ENCODE peak calls at places on chromosomes 11 and 22, in seven cellular contexts. H, C, V, K, U, O and N are unnamed samples. For H3K4me1, the result is how much of the 10 kb centered on the place peaks cover.

GRCh38 chr11:132901638-132902610 is 630.4 kb downstream of the OPCML start:
- DNase-seq in H (no peak), C (no peak), V (no peak), K (no peak), U (no peak), O (no peak), N (no peak)

GRCh38 chr11:61814958-61815789 is 1.6 kb downstream of the FADS1 start:
- DNase-seq in H (peak), C (peak), V (peak), K (peak), U (peak), O (peak), N (peak)

GRCh38 chr11:111982019-111982464 is 43.2 kb upstream of the DLAT start:
- DNase-seq in H (peak), C (peak), V (peak), K (peak), U (peak), O (peak), N (no peak)

GRCh38 chr22:23061471-23062280 is 8.6 kb upstream of the GNAZ start:
- DNase-seq in H (no peak), C (no peak), V (no peak), K (no peak), U (peak), O (no peak), N (no peak)

GRCh38 chr11:61477734-61478148 is 30.8 kb upstream of the LRRC10B start:
- DNase-seq in H (no peak), C (no peak), V (peak), K (peak), U (peak), O (no peak), N (no peak)

GRCh38 chr11:73239571-73240189 is 21.6 kb downstream of the P2RY2 start:
- DNase-seq in H (no peak), C (no peak), V (no peak), K (no peak), U (no peak), O (no peak), N (no peak)

GRCh38 chr11:74671520-74672196 is 59.6 kb downstream of the CHRDL2 start:
- DNase-seq in H (no peak), C (no peak), V (no peak), K (no peak), U (no peak), O (no peak), N (no peak)

GRCh38 chr11:99343117-99343516 is 322.4 kb downstream of the CNTN5 start:
- DNase-seq in H (no peak), C (no peak), V (no peak), K (no peak), U (no peak), O (no peak), N (no peak)

GRCh38 chr22:19766235-19766505 is 5.6 kb downstream of the TBX1 start:
- DNase-seq in H (no peak), C (no peak), V (no peak), K (no peak), U (peak), O (no peak), N (no peak)

GRCh38 chr22:17705565-17706450 is 67.3 kb downstream of the BCL2L13 start:
- DNase-seq in H (no peak), C (no peak), V (no peak), K (no peak), U (no peak), O (no peak), N (no peak)

GRCh38 chr11:57885298-57886035 is 123.9 kb downstream of the CTNND1 start:
- DNase-seq in H (no peak), C (peak), V (no peak), K (peak), U (no peak), O (no peak), N (no peak)

GRCh38 chr11:15651782-15652181 is 537.1 kb downstream of the INSC start:
- DNase-seq in H (no peak), C (no peak), V (no peak), K (no peak), U (no peak), O (no peak), N (no peak)

GRCh38 chr11:12502041-12502440 is 124.7 kb downstream of the PARVA start:
- DNase-seq in H (no peak), C (no peak), V (no peak), K (no peak), U (no peak), O (no peak), N (no peak)

GRCh38 chr11:110095554-110095953 is 2.4 kb downstream of the ZC3H12C start:
- DNase-seq in H (peak), C (no peak), V (no peak), K (no peak), U (no peak), O (no peak), N (no peak)

GRCh38 chr11:110172666-110173065 is 79.5 kb downstream of the ZC3H12C start:
- DNase-seq in H (no peak), C (no peak), V (no peak), K (peak), U (no peak), O (no peak), N (no peak)

GRCh38 chr11:115706735-115707134 is 202.5 kb upstream of the CADM1 start:
- DNase-seq in H (no peak), C (no peak), V (no peak), K (no peak), U (no peak), O (no peak), N (no peak)

GRCh38 chr11:128687321-128687720 is 6.6 kb upstream of the FLI1 start:
- DNase-seq in H (no peak), C (no peak), V (no peak), K (peak), U (peak), O (no peak), N (no peak)

GRCh38 chr11:26623076-26623666 is 51.1 kb upstream of the MUC15 start:
- DNase-seq in H (no peak), C (no peak), V (no peak), K (no peak), U (no peak), O (no peak), N (no peak)

GRCh38 chr11:110199184-110199981 is 97.0 kb downstream of the RDX start:
- DNase-seq in H (no peak), C (peak), V (no peak), K (no peak), U (no peak), O (no peak), N (no peak)

GRCh38 chr11:35553831-35554230 is 28.4 kb upstream of the PAMR1 start:
- DNase-seq in H (no peak), C (no peak), V (no peak), K (no peak), U (no peak), O (no peak), N (no peak)

GRCh38 chr22:24305260-24305692 is 34.6 kb downstream of the SPECC1L start:
- DNase-seq in H (no peak), C (no peak), V (no peak), K (no peak), U (no peak), O (no peak), N (no peak)

GRCh38 chr11:34201130-34201529 is 95.7 kb downstream of the NAT10 start:
- DNase-seq in H (no peak), C (no peak), V (no peak), K (no peak), U (no peak), O (no peak), N (no peak)

GRCh38 chr22:23072911-23073491 is 2.7 kb downstream of the GNAZ start:
- DNase-seq in H (no peak), C (no peak), V (no peak), K (no peak), U (no peak), O (no peak), N (no peak)

GRCh38 chr11:107924306-107924705 is 3.9 kb upstream of the RAB39A start:
- DNase-seq in H (no peak), C (no peak), V (no peak), K (no peak), U (no peak), O (no peak), N (no peak)

GRCh38 chr11:19982761-19983495 is 177.3 kb downstream of the DBX1 start:
- DNase-seq in H (no peak), C (no peak), V (no peak), K (no peak), U (no peak), O (no peak), N (no peak)

GRCh38 chr22:35467788-35468187 is 67.8 kb downstream of the MCM5 start:
- DNase-seq in H (no peak), C (no peak), V (no peak), K (no peak), U (peak), O (no peak), N (no peak)

GRCh38 chr11:5698281-5698680 is 8.7 kb downstream of the TRIM22 start:
- DNase-seq in H (no peak), C (no peak), V (no peak), K (no peak), U (no peak), O (no peak), N (no peak)

GRCh38 chr11:83583953-83584352 is 297.8 kb upstream of the CCDC90B start:
- DNase-seq in H (no peak), C (no peak), V (no peak), K (no peak), U (no peak), O (peak), N (no peak)

GRCh38 chr11:58685973-58686720 is 45.6 kb downstream of the GLYAT start:
- DNase-seq in H (no peak), C (no peak), V (no peak), K (no peak), U (no peak), O (no peak), N (no peak)

GRCh38 chr11:64339754-64340408 is at the start of gene CCDC88B:
- DNase-seq in H (no peak), C (no peak), V (no peak), K (no peak), U (no peak), O (no peak), N (no peak)

GRCh38 chr11:64341429-64341828 is 1.4 kb downstream of the CCDC88B start:
- DNase-seq in H (no peak), C (no peak), V (no peak), K (no peak), U (no peak), O (no peak), N (no peak)

GRCh38 chr11:64340671-64341335 is 799 bp downstream of the CCDC88B start:
- DNase-seq in H (no peak), C (no peak), V (no peak), K (peak), U (peak), O (no peak), N (no peak)

GRCh38 chr11:64337538-64338249 is 2.3 kb upstream of the CCDC88B start:
- DNase-seq in H (no peak), C (no peak), V (no peak), K (no peak), U (no peak), O (no peak), N (no peak)

DNA sequence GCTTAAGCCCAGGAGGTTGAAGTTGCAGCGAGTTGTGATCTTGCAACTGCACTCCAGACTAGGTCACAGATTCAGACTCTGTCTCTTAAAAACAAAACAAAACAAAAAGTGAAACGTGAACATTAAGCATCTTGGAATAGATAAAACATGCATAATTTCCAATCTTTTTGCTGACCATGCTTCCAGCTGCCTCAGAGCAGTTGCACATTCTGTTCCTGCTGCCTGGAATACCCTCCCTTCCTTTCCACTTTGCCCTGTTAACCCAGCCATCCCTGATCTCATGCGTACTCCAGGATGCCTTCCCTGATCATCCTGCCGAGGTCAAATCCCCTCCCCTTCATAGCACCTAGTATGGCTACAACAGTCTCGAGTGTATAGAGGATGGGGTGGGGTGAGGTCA is 685 bp upstream of the CCDC88B start:
- DNase-seq in H (no peak), C (no peak), V (no peak), K (no peak), U (no peak), O (no peak), N (no peak)
- H3K4me1 ChIP-seq in H (half or more), C (under half), V (under half), K (under half), U (under half), O (under half), N (under half)

GRCh38 chr11:122100222-122101080 is 15.6 kb downstream of the BLID start:
- DNase-seq in H (no peak), C (no peak), V (no peak), K (no peak), U (peak), O (no peak), N (no peak)

GRCh38 chr11:122103366-122103765 is 12.6 kb downstream of the BLID start:
- DNase-seq in H (no peak), C (no peak), V (no peak), K (no peak), U (no peak), O (no peak), N (no peak)

GRCh38 chr11:122102426-122102825 is 13.6 kb downstream of the BLID start:
- DNase-seq in H (no peak), C (no peak), V (no peak), K (no peak), U (no peak), O (no peak), N (no peak)

GRCh38 chr11:122099345-122100045 is 16.5 kb downstream of the BLID start:
- DNase-seq in H (no peak), C (no peak), V (no peak), K (no peak), U (no peak), O (no peak), N (no peak)

GRCh38 chr11:122101625-122102291 is 14.3 kb downstream of the BLID start:
- DNase-seq in H (no peak), C (peak), V (peak), K (no peak), U (peak), O (no peak), N (no peak)
- TF ChIP-seq POLR2AphosphoS5 in H (no peak), C (no peak), V (no peak), K (no peak), U (peak), O (no peak), N (no peak)

GRCh38 chr11:134125507-134125906 is 56.6 kb downstream of the JAM3 start:
- DNase-seq in H (no peak), C (no peak), V (no peak), K (no peak), U (no peak), O (no peak), N (no peak)

GRCh38 chr11:134120921-134121526 is 52.2 kb downstream of the JAM3 start:
- DNase-seq in H (no peak), C (no peak), V (no peak), K (no peak), U (peak), O (no peak), N (no peak)

GRCh38 chr11:134124660-134125451 is 56.0 kb downstream of the JAM3 start:
- DNase-seq in H (no peak), C (no peak), V (no peak), K (peak), U (peak), O (no peak), N (no peak)

GRCh38 chr11:134131628-134132244 is 62.9 kb downstream of the JAM3 start:
- DNase-seq in H (no peak), C (no peak), V (no peak), K (no peak), U (no peak), O (no peak), N (no peak)

GRCh38 chr11:134126197-134126822 is 57.4 kb downstream of the JAM3 start:
- DNase-seq in H (no peak), C (no peak), V (peak), K (no peak), U (peak), O (no peak), N (no peak)
- TF ChIP-seq SIN3A in H (no peak), C (no peak), V (no peak), K (no peak), U (peak), O (no peak), N (no peak)

DNA sequence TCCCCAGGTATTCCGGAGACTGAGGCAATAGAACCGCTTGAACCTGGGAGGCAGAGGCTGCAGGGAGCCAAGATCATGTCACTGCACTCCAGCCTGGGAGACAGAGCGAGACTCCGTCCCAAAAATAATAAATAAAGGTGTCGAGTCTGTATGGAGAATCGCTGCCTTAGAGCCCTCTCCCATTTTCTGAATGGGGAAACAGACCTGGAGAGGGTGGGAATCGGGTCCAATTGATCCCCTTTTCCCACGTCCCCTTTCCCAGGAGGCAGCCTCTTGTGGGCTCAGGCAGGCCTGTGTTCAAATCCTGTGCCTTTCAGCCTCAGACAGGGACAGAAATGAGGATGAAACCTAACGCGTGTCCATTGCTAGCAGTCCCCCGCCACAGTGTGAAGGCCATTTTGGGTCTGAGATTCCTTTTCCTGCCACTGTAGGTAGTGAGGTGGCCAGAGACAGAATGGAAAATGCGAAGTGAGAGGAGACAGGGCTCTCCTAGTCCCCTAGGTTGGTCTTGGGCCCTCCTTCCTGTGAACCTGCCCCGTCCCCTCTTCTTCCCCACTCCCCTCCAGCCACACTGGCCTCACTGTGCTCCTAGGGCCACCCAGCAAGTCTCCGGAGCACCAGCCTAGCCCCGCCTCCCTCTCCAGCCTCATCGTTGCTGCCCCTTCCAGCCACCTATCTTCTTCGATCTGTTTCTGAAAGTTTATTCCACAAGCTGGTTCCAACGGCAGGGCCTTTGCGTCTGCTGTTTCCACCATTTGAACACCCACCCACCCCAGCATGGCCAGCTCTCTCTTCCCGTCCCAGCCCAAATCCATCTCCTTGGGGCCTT is 2.7 kb upstream of the POLDIP3 start:
- DNase-seq in H (no peak), C (no peak), V (no peak), K (no peak), U (no peak), O (no peak), N (no peak)
- H3K4me1 ChIP-seq in H (half or more), C (under half), V (under half), K (under half), U (under half), O (under half), N (under half)

DNA sequence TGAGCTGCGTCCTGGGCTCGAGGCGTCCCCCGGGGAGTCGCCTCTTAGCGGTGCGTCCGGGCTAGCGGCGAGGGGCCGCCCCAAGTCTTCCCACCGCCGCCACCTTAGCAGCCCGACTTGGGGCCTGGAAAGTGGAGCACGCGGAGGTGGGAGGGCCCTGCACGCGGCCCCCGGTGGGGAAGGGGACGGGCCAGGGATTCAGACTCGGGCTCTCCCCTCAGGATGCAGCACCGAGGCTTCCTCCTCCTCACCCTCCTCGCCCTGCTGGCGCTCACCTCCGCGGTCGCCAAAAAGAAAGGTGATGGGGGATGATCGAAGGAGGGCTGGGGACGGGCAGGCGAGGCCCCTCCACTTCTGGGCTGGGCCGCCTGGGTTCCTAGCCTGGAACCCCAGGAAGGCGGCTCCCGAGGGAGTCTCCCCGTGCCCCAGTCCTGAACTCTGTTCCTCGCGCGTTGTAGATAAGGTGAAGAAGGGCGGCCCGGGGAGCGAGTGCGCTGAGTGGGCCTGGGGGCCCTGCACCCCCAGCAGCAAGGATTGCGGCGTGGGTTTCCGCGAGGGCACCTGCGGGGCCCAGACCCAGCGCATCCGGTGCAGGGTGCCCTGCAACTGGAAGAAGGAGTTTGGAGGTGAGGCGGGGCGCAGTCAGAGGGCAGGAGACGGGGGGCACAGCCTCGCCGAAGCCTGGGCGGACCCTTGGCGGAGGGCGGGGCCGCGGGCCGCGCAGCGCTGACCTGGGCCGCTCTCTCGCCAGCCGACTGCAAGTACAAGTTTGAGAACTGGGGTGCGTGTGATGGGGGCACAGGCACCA is 571 bp downstream of the MDK start:
- DNase-seq in H (no peak), C (no peak), V (no peak), K (peak), U (peak), O (no peak), N (no peak)
- TF ChIP-seq POLR2AphosphoS5 in H (peak), C (no peak), V (no peak), K (peak), U (no peak), O (no peak), N (no peak)

DNA sequence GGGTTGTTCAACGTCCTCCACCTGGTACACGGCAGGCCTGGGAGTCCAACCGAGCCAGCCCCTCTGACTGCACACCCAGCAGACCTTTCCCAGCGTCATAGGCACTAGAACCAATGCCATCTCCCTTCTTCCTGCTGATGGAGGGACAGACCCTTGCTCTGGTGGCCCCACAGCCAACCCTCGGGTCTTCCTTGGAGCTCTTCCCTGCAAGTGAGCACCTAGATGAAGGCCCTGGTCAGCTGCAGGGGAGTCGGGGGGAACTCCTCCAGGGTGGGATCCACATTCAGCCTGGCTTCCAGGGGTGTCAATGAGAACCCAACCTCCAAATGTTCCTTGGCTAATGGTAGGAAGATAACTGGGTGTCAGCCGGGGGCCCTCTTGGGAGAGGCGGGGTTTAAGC is 55.9 kb upstream of the SHISAL1 start:
- DNase-seq in H (no peak), C (no peak), V (no peak), K (no peak), U (no peak), O (no peak), N (no peak)
- TF ChIP-seq SIN3A in H (no peak), C (no peak), V (no peak), K (no peak), U (no peak), O (no peak), N (no peak)